ENCODE peak calls at places on chromosome 16, in ten cellular contexts. A, G, Q, B, D, T, C, K, V and U are unnamed samples.
A peak's percentile ranks its signal among the peaks of the same experiment; 100 is the strongest.

GRCh38 chr16:14307059-14307531 is 236.0 kb downstream of the MRTFB start:
- DNase-seq in A (no peak), G (no peak), Q (no peak), B (peak; percentile 28), D (no peak), T (no peak), C (no peak), K (no peak), V (no peak), U (no peak)

GRCh38 chr16:89547291-89547690 is 13.2 kb upstream of the RPL13 start:
- DNase-seq in A (no peak), G (no peak), Q (no peak), B (no peak), D (no peak), T (no peak), C (no peak), K (no peak), V (no peak), U (no peak)

GRCh38 chr16:89198417-89199240 is 1.7 kb downstream of the SLC22A31 start:
- DNase-seq in A (no peak), G (no peak), Q (no peak), B (peak; percentile 28), D (no peak), T (no peak), C (no peak), K (no peak), V (no peak), U (no peak)

GRCh38 chr16:11632455-11632921 is 35.8 kb upstream of the SNN start:
- DNase-seq in A (peak; percentile 82), G (no peak), Q (peak; percentile 69), B (peak; percentile 71), D (no peak), T (no peak), C (peak; percentile 83), K (peak; percentile 95), V (peak; percentile 75), U (no peak)

GRCh38 chr16:28182183-28182582 is 29.6 kb downstream of the XPO6 start:
- DNase-seq in A (peak; percentile 54), G (no peak), Q (peak; percentile 78), B (no peak), D (no peak), T (no peak), C (no peak), K (no peak), V (no peak), U (no peak)

GRCh38 chr16:83847371-83848225 is 39.8 kb downstream of the HSBP1 start:
- DNase-seq in A (no peak), G (no peak), Q (no peak), B (no peak), D (no peak), T (no peak), C (no peak), K (no peak), V (peak; percentile 34), U (peak; percentile 26)

GRCh38 chr16:48961546-48961945 is 320.1 kb downstream of the CBLN1 start:
- DNase-seq in A (no peak), G (no peak), Q (no peak), B (no peak), D (no peak), T (peak; percentile 79), C (no peak), K (no peak), V (no peak), U (peak; percentile 87)

GRCh38 chr16:22265351-22265750 is 31.9 kb upstream of the POLR3E start:
- DNase-seq in A (no peak), G (no peak), Q (no peak), B (no peak), D (no peak), T (no peak), C (no peak), K (no peak), V (no peak), U (no peak)

GRCh38 chr16:66304961-66305360 is 61.5 kb upstream of the CDH5 start:
- DNase-seq in A (no peak), G (no peak), Q (no peak), B (no peak), D (no peak), T (no peak), C (peak; percentile 59), K (no peak), V (no peak), U (no peak)

GRCh38 chr16:85553436-85554113 is 59.5 kb upstream of the GSE1 start:
- DNase-seq in A (peak; percentile 54), G (peak; percentile 62), Q (peak; percentile 50), B (peak; percentile 90), D (peak; percentile 48), T (no peak), C (no peak), K (peak; percentile 73), V (no peak), U (no peak)

GRCh38 chr16:12340151-12340733 is 363.7 kb downstream of the SNX29 start:
- DNase-seq in A (peak; percentile 82), G (peak; percentile 31), Q (peak; percentile 67), B (no peak), D (peak; percentile 24), T (no peak), C (no peak), K (peak; percentile 8), V (no peak), U (peak; percentile 36)

GRCh38 chr16:66337434-66338188 is 28.9 kb upstream of the CDH5 start:
- DNase-seq in A (no peak), G (no peak), Q (no peak), B (no peak), D (no peak), T (no peak), C (no peak), K (no peak), V (no peak), U (no peak)

GRCh38 chr16:50498756-50499155 is 49.4 kb upstream of the NKD1 start:
- DNase-seq in A (peak; percentile 47), G (no peak), Q (no peak), B (no peak), D (no peak), T (no peak), C (peak; percentile 86), K (peak; percentile 5), V (peak; percentile 13), U (no peak)

GRCh38 chr16:34050787-34051320 is 591.4 kb downstream of the TP53TG3F start:
- DNase-seq in A (no peak), G (no peak), Q (no peak), B (no peak), D (no peak), T (no peak), C (no peak), K (no peak), V (no peak), U (no peak)

GRCh38 chr16:20074089-20074956 is 633 bp upstream of the GPR139 start:
- DNase-seq in A (no peak), G (no peak), Q (no peak), B (no peak), D (no peak), T (no peak), C (no peak), K (no peak), V (no peak), U (no peak)

GRCh38 chr16:684067-684794 is at the start of gene JMJD8:
- DNase-seq in A (peak; percentile 94), G (peak; percentile 90), Q (peak; percentile 91), B (peak; percentile 99), D (peak; percentile 90), T (no peak), C (peak; percentile 98), K (peak; percentile 97), V (peak; percentile 96), U (peak; percentile 87)

GRCh38 chr16:684961-685696 is 995 bp upstream of the JMJD8 start:
- DNase-seq in A (no peak), G (no peak), Q (no peak), B (no peak), D (no peak), T (no peak), C (no peak), K (no peak), V (no peak), U (no peak)

GRCh38 chr16:687499-687898 is 2.7 kb downstream of the WDR24 start:
- DNase-seq in A (no peak), G (no peak), Q (no peak), B (no peak), D (no peak), T (no peak), C (no peak), K (no peak), V (no peak), U (no peak)

GRCh38 chr16:686459-687260 is 2.5 kb upstream of the JMJD8 start:
- DNase-seq in A (no peak), G (no peak), Q (no peak), B (no peak), D (no peak), T (no peak), C (no peak), K (no peak), V (no peak), U (no peak)

DNA sequence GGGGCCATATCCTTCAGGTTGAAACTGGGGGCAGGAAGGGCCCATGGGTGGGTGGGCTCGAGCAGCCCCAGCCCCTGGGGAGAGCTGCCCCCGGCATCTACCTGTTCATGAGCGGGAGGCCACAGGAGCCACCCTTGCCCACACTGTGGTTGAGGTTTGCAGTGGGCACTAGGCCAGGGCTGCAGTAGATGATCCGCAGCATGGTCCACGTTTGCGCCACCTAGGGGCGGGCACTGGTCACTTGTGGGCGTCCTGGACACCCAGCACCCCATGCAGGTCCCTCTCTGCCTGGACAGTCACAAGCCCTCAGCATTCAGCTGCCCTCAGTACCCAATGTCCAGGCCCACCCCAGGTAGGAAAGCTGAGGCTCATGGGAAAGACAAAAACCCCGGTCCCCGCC is 1.8 kb upstream of the JMJD8 start:
- DNase-seq in A (peak; percentile 40), G (no peak), Q (peak; percentile 54), B (no peak), D (no peak), T (no peak), C (no peak), K (peak; percentile 39), V (no peak), U (peak; percentile 16)
- TF ChIP-seq CTCF in A (peak; percentile 46), G (peak; percentile 60), Q (peak; percentile 57), B (peak; percentile 34), D (peak; percentile 13), T (peak; percentile 79), C (no peak), K (peak; percentile 51), V (no peak), U (peak; percentile 66)

GRCh38 chr16:4612474-4612931 is 2.2 kb downstream of the UBALD1 start:
- DNase-seq in A (no peak), G (peak; percentile 38), Q (no peak), B (no peak), D (no peak), T (no peak), C (no peak), K (no peak), V (no peak), U (no peak)
- H3K4me3 ChIP-seq in A (peak overlapping the region; percentile 85), G (no peak overlapping the region), Q (no peak overlapping the region), B (no peak overlapping the region), D (no peak overlapping the region), T (no peak overlapping the region), C (peak overlapping the region; percentile 98), K (no peak overlapping the region), V (no peak overlapping the region), U (no peak overlapping the region)

GRCh38 chr16:77285676-77286075 is 86.5 kb downstream of the SYCE1L start:
- DNase-seq in A (no peak), G (no peak), Q (no peak), B (no peak), D (no peak), T (no peak), C (no peak), K (no peak), V (no peak), U (no peak)
- TF ChIP-seq CTCF in A (no peak), G (no peak), Q (no peak), B (no peak), D (no peak), T (no peak), C (no peak), K (no peak), V (no peak), U (no peak)

GRCh38 chr16:4373356-4373908 is 1.8 kb downstream of the VASN start:
- DNase-seq in A (no peak), G (no peak), Q (no peak), B (no peak), D (no peak), T (no peak), C (peak; percentile 69), K (no peak), V (no peak), U (no peak)
- H3K4me3 ChIP-seq in A (peak overlapping the region; percentile 99), G (peak overlapping the region; percentile 27), Q (peak overlapping the region; percentile 89), B (peak overlapping the region; percentile 63), D (no peak overlapping the region), T (no peak overlapping the region), C (peak overlapping the region; percentile 64), K (peak overlapping the region; percentile 95), V (peak overlapping the region; percentile 69), U (peak overlapping the region; percentile 57)